ENCODE peak calls at places on chromosomes 13 and 19, in seven cellular contexts. D is IMR-90, L is H9, P is mesendoderm, U is neuronal stem cell, Q is mesenchymal stem cell, B is H1. K is an unnamed sample. For H3K79me1, the result is how much of the 10 kb centered on the place peaks cover.

GRCh38 chr19:55464669-55465068 is at the start of gene C19orf85:
- DNase-seq in D (no peak), L (peak), P (peak), U (peak), Q (no peak), B (no peak), K (no peak)

GRCh38 chr13:48144413-48145035 is 49.6 kb upstream of the MED4 start:
- DNase-seq in D (peak), L (no peak), P (no peak), U (no peak), Q (no peak), B (no peak), K (peak)

GRCh38 chr13:39364797-39365468 is 238.1 kb downstream of the LHFPL6 start:
- DNase-seq in D (peak), L (no peak), P (peak), U (no peak), Q (peak), B (no peak), K (peak)

GRCh38 chr13:20197361-20197834 is 4.7 kb upstream of the GJB2 start:
- DNase-seq in D (peak), L (no peak), P (peak), U (peak), Q (peak), B (no peak), K (peak)

GRCh38 chr19:29548483-29549085 is 22.8 kb downstream of the VSTM2B start:
- DNase-seq in D (no peak), L (peak), P (no peak), U (no peak), Q (no peak), B (no peak), K (no peak)

GRCh38 chr19:7067716-7068115 is 1.8 kb upstream of the ZNF557 start:
- DNase-seq in D (peak), L (no peak), P (no peak), U (no peak), Q (no peak), B (no peak), K (peak)

GRCh38 chr13:76610819-76611415 is 275.3 kb downstream of the KCTD12 start:
- DNase-seq in D (no peak), L (no peak), P (no peak), U (no peak), Q (no peak), B (no peak), K (no peak)

GRCh38 chr19:47406711-47407416 is 12.5 kb downstream of the MEIS3 start:
- DNase-seq in D (no peak), L (peak), P (peak), U (peak), Q (no peak), B (no peak), K (peak)

GRCh38 chr13:48831248-48831647 is 144.5 kb upstream of the FNDC3A start:
- DNase-seq in D (peak), L (no peak), P (no peak), U (no peak), Q (peak), B (no peak), K (peak)

GRCh38 chr19:35268546-35269424 is at the start of gene USF2:
- DNase-seq in D (peak), L (peak), P (peak), U (peak), Q (peak), B (no peak), K (peak)

DNA sequence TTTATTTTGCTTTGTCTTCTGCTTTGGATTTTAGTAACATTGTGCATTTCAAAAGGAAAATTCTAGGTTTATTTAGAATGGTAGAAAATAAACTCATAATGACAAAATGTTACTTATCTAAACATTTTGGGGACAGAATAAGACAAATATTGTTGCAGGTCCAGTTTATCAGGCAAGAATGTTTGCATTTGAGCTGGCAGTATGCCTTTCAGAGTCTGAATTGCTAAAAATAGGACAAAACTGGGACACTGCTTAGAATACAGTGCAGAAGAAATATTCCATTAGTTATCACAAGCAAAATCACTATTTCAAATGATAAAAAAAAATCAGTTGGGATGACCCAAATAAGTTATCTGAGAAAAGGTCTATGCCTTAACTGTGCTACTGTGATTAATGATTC is 870.3 kb upstream of the MIR17HG start:
- DNase-seq in D (no peak), L (no peak), P (no peak), U (no peak), Q (no peak), B (no peak), K (no peak)
- H2BK120ac ChIP-seq in D (no peak), L (no peak), P (no peak), U (no peak), Q (no peak), B (no peak), K (no peak)

GRCh38 chr13:53240316-53240715 is 211.7 kb downstream of the OLFM4 start:
- DNase-seq in D (no peak), L (no peak), P (no peak), U (no peak), Q (no peak), B (no peak), K (no peak)
- H3K79me1 ChIP-seq in D (under half), L (under half), P (under half), U (under half), Q (under half), B (under half), K (under half)

DNA sequence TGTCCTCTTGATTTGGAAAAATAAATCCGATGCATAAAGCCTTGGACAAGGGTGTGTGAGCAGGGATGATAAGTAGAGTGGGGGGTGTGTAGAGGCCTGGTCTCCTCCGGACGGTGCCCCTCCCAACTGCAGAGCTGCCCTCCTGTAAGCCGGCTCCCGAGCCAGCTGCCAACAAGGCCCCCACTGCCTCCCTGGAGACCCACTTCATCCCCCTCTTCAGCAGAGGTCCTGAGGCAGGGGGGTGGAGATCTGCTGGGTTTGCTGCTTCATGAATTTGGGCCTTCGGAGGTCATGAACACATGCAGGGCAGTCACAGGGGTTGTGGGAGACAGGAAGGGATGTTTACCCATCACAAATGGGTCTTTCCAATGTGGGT is 84.1 kb downstream of the SLC7A1 start:
- DNase-seq in D (no peak), L (no peak), P (no peak), U (no peak), Q (no peak), B (no peak), K (no peak)
- H2BK120ac ChIP-seq in D (no peak), L (no peak), P (no peak), U (no peak), Q (no peak), B (no peak), K (peak)

GRCh38 chr19:53657330-53657729 is 25.5 kb downstream of the DPRX start:
- DNase-seq in D (no peak), L (no peak), P (no peak), U (no peak), Q (no peak), B (no peak), K (no peak)
- H3K79me1 ChIP-seq in D (under half), L (under half), P (under half), U (under half), Q (under half), B (under half), K (under half)

DNA sequence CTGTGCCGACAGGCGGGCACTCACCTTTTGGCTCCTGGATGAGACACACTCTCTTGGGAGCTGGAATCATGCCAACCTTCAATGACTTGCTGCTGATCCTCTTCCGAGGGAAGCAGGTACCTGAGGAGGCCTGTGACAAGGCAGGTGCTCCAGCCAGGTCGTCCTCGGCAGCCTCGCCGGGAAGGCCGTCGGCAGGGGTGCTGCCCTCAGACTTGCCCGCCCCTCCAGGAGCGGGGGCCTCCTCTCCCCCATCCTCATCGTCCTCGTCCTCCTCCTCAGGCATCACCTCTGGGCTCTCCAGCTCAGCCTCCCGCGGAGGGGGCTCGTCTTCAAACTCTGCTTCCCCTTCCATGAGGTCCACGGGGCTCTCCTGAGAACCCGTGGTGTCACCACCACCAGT is 29.2 kb downstream of the SUGP2 start:
- DNase-seq in D (no peak), L (no peak), P (no peak), U (no peak), Q (no peak), B (no peak), K (no peak)
- H2BK120ac ChIP-seq in D (no peak), L (no peak), P (no peak), U (no peak), Q (no peak), B (no peak), K (no peak)

GRCh38 chr13:109255457-109255856 is 530.9 kb downstream of the IRS2 start:
- DNase-seq in D (no peak), L (no peak), P (no peak), U (no peak), Q (no peak), B (no peak), K (no peak)

GRCh38 chr13:109251958-109252357 is 534.4 kb downstream of the IRS2 start:
- DNase-seq in D (no peak), L (no peak), P (no peak), U (no peak), Q (no peak), B (no peak), K (no peak)

GRCh38 chr13:109254271-109254670 is 532.1 kb downstream of the IRS2 start:
- DNase-seq in D (no peak), L (no peak), P (no peak), U (no peak), Q (no peak), B (no peak), K (peak)

GRCh38 chr13:109249780-109250528 is 536.4 kb downstream of the IRS2 start:
- DNase-seq in D (no peak), L (no peak), P (no peak), U (no peak), Q (no peak), B (no peak), K (no peak)

GRCh38 chr13:109253316-109253715 is 533.1 kb downstream of the IRS2 start:
- DNase-seq in D (no peak), L (no peak), P (no peak), U (no peak), Q (no peak), B (no peak), K (no peak)
- H3K79me1 ChIP-seq in D (under half), L (under half), P (under half), U (under half), Q (under half), B (under half), K (under half)

GRCh38 chr19:27986299-27986698 is 1226.7 kb downstream of the UQCRFS1 start:
- DNase-seq in D (no peak), L (no peak), P (no peak), U (no peak), Q (no peak), B (no peak), K (no peak)
- H2BK120ac ChIP-seq in D (no peak), L (no peak), P (no peak), U (no peak), Q (no peak), B (no peak), K (no peak)

DNA sequence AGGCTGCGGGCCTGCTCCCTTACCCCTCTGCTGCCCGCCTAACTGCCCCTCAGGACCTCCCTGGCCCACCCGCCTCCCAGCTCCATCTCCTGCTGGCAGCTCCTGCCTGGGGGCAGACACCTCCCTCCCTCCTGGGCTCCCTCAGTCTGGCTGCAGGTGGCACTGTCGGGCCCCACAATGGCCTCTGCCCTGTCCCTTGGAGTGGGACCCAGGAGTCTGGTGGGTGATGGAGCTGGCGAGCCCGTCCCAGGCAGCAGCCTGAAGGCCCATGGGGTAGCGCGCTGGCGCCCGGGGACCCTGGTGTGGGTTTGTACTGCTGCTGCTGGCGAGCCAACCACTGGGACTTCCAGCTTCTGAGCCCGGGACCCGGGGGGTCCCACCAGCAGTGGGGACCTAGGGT is 83.6 kb downstream of the KDM4B start:
- DNase-seq in D (no peak), L (peak), P (peak), U (no peak), Q (no peak), B (no peak), K (no peak)
- H3K79me1 ChIP-seq in D (half or more), L (under half), P (under half), U (under half), Q (half or more), B (under half), K (under half)

K was measured in trophoblast cell.